ENCODE peak calls at places on chromosomes 2 and 18, in four cellular contexts. V, C, R and U are unnamed samples.

GRCh38 chr18:25759111-25759510 is 331.3 kb downstream of the SS18 start:
- DNase-seq in V (peak), C (peak), R (no peak), U (no peak)

GRCh38 chr2:72539145-72539552 is 286.7 kb downstream of the EXOC6B start:
- DNase-seq in R (no peak), C (peak), V (no peak), U (no peak)

GRCh38 chr2:176614049-176614448 is 344.8 kb downstream of the MTX2 start:
- DNase-seq in R (no peak), C (no peak), V (no peak), U (no peak)

GRCh38 chr18:71887509-71887908 is 656.6 kb downstream of the CBLN2 start:
- DNase-seq in V (no peak), R (no peak), C (no peak), U (no peak)

GRCh38 chr2:69132960-69133590 is 120.1 kb downstream of the ANTXR1 start:
- DNase-seq in R (no peak), V (no peak), C (peak), U (peak)

GRCh38 chr2:213147550-213147949 is 3.9 kb downstream of the IKZF2 start:
- DNase-seq in V (no peak), R (no peak), C (no peak), U (no peak)

GRCh38 chr2:237208373-237209045 is 122.8 kb downstream of the COPS8 start:
- DNase-seq in C (peak), R (no peak), V (no peak), U (no peak)

GRCh38 chr2:164145093-164145987 is 409.5 kb upstream of the FIGN start:
- DNase-seq in C (peak), V (peak), R (no peak), U (no peak)

GRCh38 chr18:67476585-67476984 is 39.9 kb downstream of the DSEL start:
- DNase-seq in C (peak), R (no peak), V (peak), U (no peak)

GRCh38 chr2:118046628-118047210 is 32.8 kb upstream of the CCDC93 start:
- DNase-seq in V (peak), R (no peak), C (peak), U (no peak)

GRCh38 chr2:72149556-72150156 is 2.0 kb upstream of the CYP26B1 start:
- DNase-seq in R (no peak), C (peak), V (no peak), U (peak)

GRCh38 chr2:23404426-23404825 is 19.4 kb downstream of the KLHL29 start:
- DNase-seq in C (peak), R (no peak), V (peak), U (peak)

GRCh38 chr2:21194828-21195227 is 71.1 kb downstream of the TDRD15 start:
- DNase-seq in V (no peak), R (peak), C (no peak), U (no peak)

GRCh38 chr2:191478754-191479679 is 198.9 kb upstream of the NABP1 start:
- DNase-seq in R (peak), C (peak), V (no peak), U (no peak)

GRCh38 chr2:26078939-26079338 is 45.1 kb downstream of the RAB10 start:
- DNase-seq in R (no peak), V (no peak), C (no peak), U (no peak)

GRCh38 chr18:55432307-55433040 is 155.5 kb downstream of the TCF4 start:
- DNase-seq in C (no peak), V (no peak), R (no peak), U (no peak)

GRCh38 chr2:165707088-165707487 is 87.0 kb downstream of the GALNT3 start:
- DNase-seq in C (no peak), R (no peak), V (no peak), U (no peak)

GRCh38 chr18:10320201-10320600 is 134.2 kb upstream of the APCDD1 start:
- DNase-seq in C (no peak), R (no peak), V (no peak), U (peak)

GRCh38 chr2:214382229-214382628 is 28.6 kb upstream of the VWC2L start:
- DNase-seq in V (no peak), R (no peak), C (peak), U (no peak)

GRCh38 chr2:36451512-36451911 is 95.9 kb downstream of the CRIM1 start:
- DNase-seq in V (peak), C (peak), R (no peak), U (no peak)

GRCh38 chr18:12092398-12093229 is 1.0 kb upstream of the ANKRD62 start:
- DNase-seq in V (no peak), C (no peak), R (no peak), U (peak)

GRCh38 chr2:137180012-137180411 is 414.7 kb downstream of the THSD7B start:
- DNase-seq in V (no peak), C (no peak), R (no peak), U (no peak)

GRCh38 chr18:61546598-61546997 is 213.4 kb downstream of the CDH20 start:
- DNase-seq in V (peak), R (no peak), C (peak), U (no peak)

GRCh38 chr2:238560234-238560633 is 133.5 kb downstream of the ASB1 start:
- DNase-seq in R (no peak), V (no peak), C (no peak), U (no peak)

GRCh38 chr2:128646091-128646490 is 327.4 kb upstream of the HS6ST1 start:
- DNase-seq in V (no peak), R (no peak), C (no peak), U (no peak)

GRCh38 chr2:35294636-35295263 is 1060.8 kb upstream of the CRIM1 start:
- DNase-seq in C (no peak), V (no peak), R (no peak), U (no peak)

GRCh38 chr18:76376225-76376624 is 118.8 kb downstream of the ZNF516 start:
- DNase-seq in C (peak), R (no peak), V (no peak), U (no peak)

GRCh38 chr2:167198009-167198408 is 309.7 kb downstream of the XIRP2 start:
- DNase-seq in C (no peak), R (no peak), V (no peak), U (no peak)

GRCh38 chr2:211175956-211176355 is 619.6 kb downstream of the CPS1 start:
- DNase-seq in R (no peak), C (no peak), V (no peak), U (no peak)

GRCh38 chr2:149744845-149745244 is 157.3 kb upstream of the MMADHC start:
- DNase-seq in V (peak), C (peak), R (no peak), U (no peak)

GRCh38 chr2:166417669-166418068 is 41.9 kb upstream of the SCN9A start:
- DNase-seq in C (peak), R (no peak), V (peak), U (no peak)

GRCh38 chr18:74498712-74499629 is 2.8 kb downstream of the CNDP2 start:
- DNase-seq in C (no peak), V (peak), R (no peak), U (no peak)

GRCh38 chr2:169136885-169137534 is 67.6 kb downstream of the DHRS9 start:
- DNase-seq in R (no peak), V (no peak), C (no peak), U (no peak)

GRCh38 chr18:2337552-2338141 is 233.7 kb downstream of the METTL4 start:
- DNase-seq in V (peak), R (no peak), C (peak), U (peak)

GRCh38 chr2:158741631-158742030 is 53.5 kb upstream of the DAPL1 start:
- DNase-seq in R (no peak), C (no peak), V (no peak), U (no peak)

GRCh38 chr2:231557571-231558217 is 27.4 kb upstream of the NMUR1 start:
- DNase-seq in R (peak), V (peak), C (peak), U (peak)

GRCh38 chr2:239762742-239763269 is 262.3 kb downstream of the NDUFA10 start:
- DNase-seq in R (no peak), V (no peak), C (no peak), U (no peak)
- H4K8ac ChIP-seq in R (peak), V (no peak), C (no peak), U (no peak)

DNA sequence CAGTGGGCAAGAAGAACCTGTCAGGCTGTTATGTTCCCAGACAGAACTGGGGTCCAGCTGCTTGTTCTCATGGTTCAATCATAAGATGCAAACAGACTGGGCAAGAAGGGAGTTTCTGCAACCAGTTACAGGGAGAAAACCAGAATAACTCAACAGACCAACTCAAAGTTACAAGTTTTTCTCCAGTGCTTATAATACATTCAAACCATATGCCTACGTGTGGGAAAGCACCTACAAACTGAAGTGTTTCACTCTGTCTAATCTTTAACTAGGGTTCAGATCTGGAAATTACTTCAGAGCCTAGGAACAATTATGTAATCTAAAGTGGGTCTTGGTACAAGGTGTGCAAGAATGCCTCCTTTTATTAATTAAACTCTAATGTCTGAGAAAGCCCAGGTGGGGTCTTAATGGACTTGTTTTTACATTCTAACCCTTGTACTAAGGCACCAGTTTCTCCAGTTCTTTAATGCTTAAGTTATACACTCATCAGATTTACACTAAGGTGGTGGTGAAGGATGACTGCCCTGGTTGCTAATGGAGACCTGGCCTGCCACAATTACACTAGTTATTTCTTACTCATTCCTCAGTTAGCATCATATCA is 951.9 kb downstream of the TSN start:
- DNase-seq in C (no peak), R (no peak), V (no peak), U (no peak)
- H3K14ac ChIP-seq in C (no peak), R (no peak), V (no peak), U (no peak)

DNA sequence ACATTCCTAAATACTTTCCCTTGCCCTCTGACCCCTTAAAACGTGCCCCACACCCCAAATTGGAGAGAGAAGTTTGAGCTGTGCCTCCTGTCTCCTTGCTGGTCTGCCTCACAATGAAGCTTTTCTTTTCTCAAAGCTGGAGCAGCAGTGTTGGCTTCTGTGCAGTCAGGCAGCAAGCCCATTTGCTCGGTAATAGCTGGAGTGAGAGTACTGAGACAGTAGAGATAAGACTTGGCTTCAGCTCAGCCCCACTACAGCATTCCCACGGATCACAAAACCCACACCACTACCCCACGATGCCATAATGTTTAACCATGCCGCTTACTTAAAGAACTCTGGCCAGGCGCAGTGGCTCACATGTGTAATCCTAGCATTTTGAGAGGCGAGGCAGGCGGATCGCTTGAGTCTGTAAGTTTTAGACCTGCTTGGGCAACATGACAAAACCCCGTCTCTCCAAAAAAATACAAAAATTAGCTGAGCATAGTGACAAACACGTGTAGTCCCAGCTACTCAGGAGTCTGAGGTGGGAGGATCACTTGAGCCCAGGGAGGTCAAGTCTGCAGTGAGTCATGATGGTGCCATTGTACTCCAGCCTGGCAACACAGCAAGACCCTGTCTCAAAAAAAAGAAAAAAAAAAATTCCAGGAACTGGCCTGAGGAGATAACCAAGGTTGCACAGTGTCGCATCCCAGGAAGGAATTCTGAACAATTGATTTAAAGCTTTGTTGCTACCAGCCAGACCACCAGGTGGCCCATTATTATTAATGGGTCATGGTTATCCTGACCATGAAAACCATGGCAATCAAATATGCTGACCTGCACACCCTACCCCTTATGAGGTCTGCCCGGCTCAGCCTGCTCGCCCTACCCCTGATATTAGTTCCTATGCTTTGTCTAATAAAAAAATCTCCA is 73.3 kb downstream of the NCAPH start:
- DNase-seq in C (peak), V (no peak), R (peak), U (no peak)
- H4K91ac ChIP-seq in C (no peak), V (no peak), R (no peak), U (no peak)

GRCh38 chr2:240583774-240584173 is 2.8 kb upstream of the CAPN10 start:
- DNase-seq in V (no peak), R (no peak), C (no peak), U (no peak)
- H4K8ac ChIP-seq in V (no peak), R (no peak), C (no peak), U (no peak)